ENCODE peak calls at places on chromosomes 3 and 15, in five cellular contexts. J is mammary epithelial cell, H is Caco-2, V is cardiac muscle cell, X is fibroblast of villous mesenchyme. Z is an unnamed sample.

GRCh38 chr3:71189480-71189879 is 394.0 kb downstream of the FOXP1 start:
- DNase-seq in J (peak; percentile 21), H (no peak), V (no peak), X (no peak), Z (no peak)

GRCh38 chr15:35689266-35689665 is 143.3 kb upstream of the DPH6 start:
- DNase-seq in J (no peak), H (no peak), V (no peak), X (no peak), Z (no peak)

GRCh38 chr3:171028025-171028778 is 1.7 kb upstream of the SLC2A2 start:
- DNase-seq in J (peak; percentile 86), H (peak; percentile 73), V (peak; percentile 92), X (peak; percentile 92), Z (peak; percentile 71)

GRCh38 chr15:57220220-57220619 is 156.1 kb upstream of the CGNL1 start:
- DNase-seq in J (no peak), H (no peak), V (peak; percentile 68), X (peak; percentile 86), Z (no peak)

GRCh38 chr15:31228980-31229826 is 97.4 kb upstream of the KLF13 start:
- DNase-seq in J (no peak), H (no peak), V (no peak), X (no peak), Z (peak; percentile 20)

GRCh38 chr3:109696932-109697331 is 359.6 kb upstream of the DPPA4 start:
- DNase-seq in J (no peak), H (no peak), V (no peak), X (no peak), Z (no peak)

GRCh38 chr15:100762913-100763627 is 116.6 kb upstream of the ALDH1A3 start:
- DNase-seq in J (no peak), H (no peak), V (no peak), X (no peak), Z (no peak)

GRCh38 chr3:128237348-128238099 is 84.2 kb downstream of the EEFSEC start:
- DNase-seq in J (no peak), H (no peak), V (no peak), X (no peak), Z (no peak)

GRCh38 chr3:61173685-61174084 is 77.6 kb downstream of the FHIT start:
- DNase-seq in J (no peak), H (no peak), V (no peak), X (no peak), Z (no peak)

GRCh38 chr15:64527263-64527984 is 67.0 kb downstream of the ZNF609 start:
- DNase-seq in J (peak; percentile 80), H (no peak), V (peak; percentile 63), X (peak; percentile 70), Z (no peak)

GRCh38 chr3:188700497-188700896 is 471.3 kb upstream of the TPRG1 start:
- DNase-seq in J (no peak), H (no peak), V (no peak), X (no peak), Z (no peak)

GRCh38 chr3:71393093-71393492 is 190.4 kb downstream of the FOXP1 start:
- DNase-seq in J (peak; percentile 32), H (no peak), V (no peak), X (no peak), Z (no peak)

GRCh38 chr3:171309906-171310359 is 150.3 kb downstream of the TNIK start:
- DNase-seq in J (peak; percentile 81), H (no peak), V (peak; percentile 74), X (peak; percentile 90), Z (no peak)

GRCh38 chr15:39833515-39833981 is 50.9 kb upstream of the FSIP1 start:
- DNase-seq in J (peak; percentile 25), H (no peak), V (peak; percentile 33), X (peak; percentile 67), Z (no peak)

GRCh38 chr3:23760325-23760724 is 45.4 kb upstream of the UBE2E1 start:
- DNase-seq in J (no peak), H (no peak), V (no peak), X (no peak), Z (no peak)
- TF ChIP-seq CTCF in J (no peak), H (no peak), V (no peak), X (no peak), Z (no peak)

DNA sequence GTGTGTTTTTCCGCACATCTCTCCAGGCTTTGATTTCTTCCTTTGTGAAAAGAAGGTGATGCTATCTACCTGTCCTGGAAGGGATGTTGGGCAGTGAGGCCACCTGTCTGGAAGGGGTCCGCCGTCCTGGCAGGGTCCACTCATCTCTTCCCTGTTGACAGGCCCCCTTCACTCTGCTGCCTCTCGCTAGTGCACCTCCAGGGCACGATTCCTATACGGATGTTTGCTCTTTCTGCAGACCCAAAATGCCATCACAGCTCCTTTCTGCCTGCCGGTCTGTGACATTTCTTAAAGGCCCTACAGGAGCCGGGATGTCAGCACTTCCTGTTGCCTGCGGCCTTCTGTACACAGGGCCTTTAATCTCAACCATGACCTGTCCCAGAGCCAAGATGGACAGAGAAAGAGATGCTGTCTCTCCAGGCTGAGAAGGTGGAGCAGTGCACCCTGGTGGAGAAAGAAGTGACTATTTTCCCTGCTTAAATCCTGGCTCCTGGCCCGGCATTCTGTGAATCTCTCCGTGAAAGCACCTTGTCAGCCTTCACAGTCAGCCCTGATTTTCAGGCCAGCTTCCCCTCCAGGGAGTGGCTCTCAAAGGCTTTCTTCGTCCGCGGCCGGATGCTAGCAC is 7.4 kb downstream of the FAM3D start:
- DNase-seq in J (peak; percentile 20), H (peak; percentile 21), V (peak; percentile 72), X (peak; percentile 23), Z (peak; percentile 38)
- TF ChIP-seq CTCF in J (peak; percentile 30), H (no peak), V (peak; percentile 55), X (peak; percentile 44), Z (peak; percentile 25)

GRCh38 chr3:14405120-14405885 is 2.9 kb downstream of the SLC6A6 start:
- DNase-seq in J (no peak), H (no peak), V (peak; percentile 44), X (peak; percentile 23), Z (no peak)

GRCh38 chr3:14401692-14402303 is 608 bp upstream of the SLC6A6 start:
- DNase-seq in J (no peak), H (no peak), V (no peak), X (no peak), Z (no peak)

GRCh38 chr3:14404396-14405119 is 2.2 kb downstream of the SLC6A6 start:
- DNase-seq in J (no peak), H (no peak), V (no peak), X (no peak), Z (no peak)

GRCh38 chr3:14403636-14404395 is 1.4 kb downstream of the SLC6A6 start:
- DNase-seq in J (no peak), H (peak; percentile 32), V (no peak), X (peak; percentile 19), Z (peak; percentile 47)

GRCh38 chr3:14402304-14402811 is at the start of gene SLC6A6:
- DNase-seq in J (peak; percentile 96), H (peak; percentile 95), V (peak; percentile 95), X (peak; percentile 96), Z (peak; percentile 94)
- TF ChIP-seq CTCF in J (peak; percentile 25), H (peak; percentile 50), V (peak; percentile 50), X (peak; percentile 48), Z (peak; percentile 25)

GRCh38 chr15:80473574-80474223 is 69.5 kb downstream of the ARNT2 start:
- DNase-seq in J (no peak), H (no peak), V (no peak), X (no peak), Z (no peak)

GRCh38 chr15:80474224-80474619 is 70.0 kb downstream of the ARNT2 start:
- DNase-seq in J (no peak), H (no peak), V (no peak), X (no peak), Z (no peak)

GRCh38 chr15:80476036-80476435 is 71.9 kb downstream of the ARNT2 start:
- DNase-seq in J (no peak), H (no peak), V (no peak), X (no peak), Z (no peak)

GRCh38 chr15:80474751-80475295 is 70.6 kb downstream of the ARNT2 start:
- DNase-seq in J (no peak), H (no peak), V (no peak), X (no peak), Z (no peak)

DNA sequence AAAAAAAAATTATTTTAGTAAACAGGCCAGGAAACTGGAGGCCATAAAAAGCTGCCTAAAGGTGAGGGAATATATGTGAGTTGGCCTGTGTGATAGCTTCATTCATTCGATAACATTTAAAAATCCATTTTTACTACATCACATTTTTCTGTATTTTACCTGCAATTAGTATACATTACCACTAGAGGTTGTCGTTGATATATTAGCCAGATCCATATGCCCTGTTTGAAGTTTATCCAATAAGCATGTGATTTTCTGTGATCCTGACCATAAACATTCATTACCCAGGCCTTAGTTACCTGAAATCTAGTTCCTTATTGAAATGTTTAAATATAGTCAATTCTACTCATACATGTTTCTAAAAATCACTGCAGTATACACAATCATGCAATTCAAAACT is 71.4 kb downstream of the ARNT2 start:
- DNase-seq in J (no peak), H (no peak), V (no peak), X (no peak), Z (no peak)
- TF ChIP-seq CTCF in J (peak; percentile 23), H (no peak), V (peak; percentile 14), X (peak; percentile 16), Z (no peak)